ENCODE peak calls at places on chromosomes 11 and 22, in ten cellular contexts. One of them, this sample, is unnamed.

GRCh38 chr11:12862761-12863469 is 146.2 kb upstream of the RASSF10 start:
- DNase-seq in GM12878: no peak
- DNase-seq in RWPE2: no peak
- DNase-seq in CD8-positive, alpha-beta T cell: no peak
- DNase-seq in Peyer's patch: no peak
- DNase-seq in brain microvascular endothelial cell: peak; percentile 78
- DNase-seq in lung: no peak
- DNase-seq in GM23248: peak; percentile 81
- DNase-seq in gastrocnemius medialis: no peak
- DNase-seq in K562: peak; percentile 41
- DNase-seq in this sample: no peak

GRCh38 chr22:23243006-23243573 is 62.8 kb downstream of the BCR start:
- DNase-seq in GM12878: peak; percentile 41
- DNase-seq in RWPE2: no peak
- DNase-seq in CD8-positive, alpha-beta T cell: peak; percentile 58
- DNase-seq in Peyer's patch: no peak
- DNase-seq in brain microvascular endothelial cell: no peak
- DNase-seq in lung: no peak
- DNase-seq in GM23248: no peak
- DNase-seq in gastrocnemius medialis: no peak
- DNase-seq in K562: peak; percentile 79
- DNase-seq in this sample: no peak

GRCh38 chr11:58934945-58935513 is 4.3 kb upstream of the GLYATL1 start:
- DNase-seq in GM12878: no peak
- DNase-seq in RWPE2: no peak
- DNase-seq in CD8-positive, alpha-beta T cell: no peak
- DNase-seq in Peyer's patch: no peak
- DNase-seq in brain microvascular endothelial cell: no peak
- DNase-seq in lung: no peak
- DNase-seq in GM23248: no peak
- DNase-seq in gastrocnemius medialis: no peak
- DNase-seq in K562: no peak
- DNase-seq in this sample: no peak

GRCh38 chr11:117879516-117880480 is 3.3 kb upstream of the FXYD6 start:
- DNase-seq in GM12878: no peak
- DNase-seq in RWPE2: no peak
- DNase-seq in CD8-positive, alpha-beta T cell: no peak
- DNase-seq in Peyer's patch: no peak
- DNase-seq in brain microvascular endothelial cell: no peak
- DNase-seq in lung: no peak
- DNase-seq in GM23248: no peak
- DNase-seq in gastrocnemius medialis: no peak
- DNase-seq in K562: no peak
- DNase-seq in this sample: no peak

GRCh38 chr22:25816522-25817059 is 74.6 kb downstream of the MYO18B start:
- DNase-seq in GM12878: no peak
- DNase-seq in RWPE2: no peak
- DNase-seq in CD8-positive, alpha-beta T cell: no peak
- DNase-seq in Peyer's patch: no peak
- DNase-seq in brain microvascular endothelial cell: no peak
- DNase-seq in lung: no peak
- DNase-seq in GM23248: no peak
- DNase-seq in gastrocnemius medialis: no peak
- DNase-seq in K562: peak; percentile 30
- DNase-seq in this sample: no peak

GRCh38 chr11:131591051-131591461 is 220.6 kb downstream of the NTM start:
- DNase-seq in GM12878: no peak
- DNase-seq in RWPE2: no peak
- DNase-seq in CD8-positive, alpha-beta T cell: no peak
- DNase-seq in Peyer's patch: no peak
- DNase-seq in brain microvascular endothelial cell: no peak
- DNase-seq in lung: no peak
- DNase-seq in GM23248: peak; percentile 66
- DNase-seq in gastrocnemius medialis: no peak
- DNase-seq in K562: no peak
- DNase-seq in this sample: no peak

GRCh38 chr22:22928666-22929380 is 41.2 kb downstream of the IGLL5 start:
- DNase-seq in GM12878: peak; percentile 99
- DNase-seq in RWPE2: no peak
- DNase-seq in CD8-positive, alpha-beta T cell: peak; percentile 29
- DNase-seq in Peyer's patch: no peak
- DNase-seq in brain microvascular endothelial cell: peak; percentile 25
- DNase-seq in lung: peak; percentile 33
- DNase-seq in GM23248: peak; percentile 80
- DNase-seq in gastrocnemius medialis: no peak
- DNase-seq in K562: peak; percentile 89
- DNase-seq in this sample: no peak

GRCh38 chr11:119854521-119854920 is 125.5 kb upstream of the NECTIN1 start:
- DNase-seq in GM12878: no peak
- DNase-seq in RWPE2: no peak
- DNase-seq in CD8-positive, alpha-beta T cell: no peak
- DNase-seq in Peyer's patch: peak; percentile 56
- DNase-seq in brain microvascular endothelial cell: no peak
- DNase-seq in lung: no peak
- DNase-seq in GM23248: no peak
- DNase-seq in gastrocnemius medialis: no peak
- DNase-seq in K562: no peak
- DNase-seq in this sample: no peak

GRCh38 chr11:83858694-83859093 is 572.5 kb upstream of the CCDC90B start:
- DNase-seq in GM12878: no peak
- DNase-seq in RWPE2: no peak
- DNase-seq in CD8-positive, alpha-beta T cell: no peak
- DNase-seq in Peyer's patch: no peak
- DNase-seq in brain microvascular endothelial cell: no peak
- DNase-seq in lung: no peak
- DNase-seq in GM23248: no peak
- DNase-seq in gastrocnemius medialis: no peak
- DNase-seq in K562: no peak
- DNase-seq in this sample: no peak

GRCh38 chr11:8567597-8568198 is 26.3 kb downstream of the STK33 start:
- DNase-seq in GM12878: no peak
- DNase-seq in RWPE2: no peak
- DNase-seq in CD8-positive, alpha-beta T cell: no peak
- DNase-seq in Peyer's patch: no peak
- DNase-seq in brain microvascular endothelial cell: no peak
- DNase-seq in lung: no peak
- DNase-seq in GM23248: peak; percentile 39
- DNase-seq in gastrocnemius medialis: no peak
- DNase-seq in K562: no peak
- DNase-seq in this sample: no peak

GRCh38 chr11:111010391-111011354 is 234.9 kb upstream of the POU2AF2 start:
- DNase-seq in GM12878: no peak
- DNase-seq in RWPE2: no peak
- DNase-seq in CD8-positive, alpha-beta T cell: no peak
- DNase-seq in Peyer's patch: no peak
- DNase-seq in brain microvascular endothelial cell: no peak
- DNase-seq in lung: no peak
- DNase-seq in GM23248: no peak
- DNase-seq in gastrocnemius medialis: no peak
- DNase-seq in K562: no peak
- DNase-seq in this sample: no peak

GRCh38 chr22:19147193-19147780 is 2.8 kb downstream of the GSC2 start:
- DNase-seq in GM12878: no peak
- DNase-seq in RWPE2: no peak
- DNase-seq in CD8-positive, alpha-beta T cell: no peak
- DNase-seq in Peyer's patch: no peak
- DNase-seq in brain microvascular endothelial cell: no peak
- DNase-seq in lung: no peak
- DNase-seq in GM23248: no peak
- DNase-seq in gastrocnemius medialis: no peak
- DNase-seq in K562: no peak
- DNase-seq in this sample: no peak

GRCh38 chr11:66531841-66532240 is 14.0 kb downstream of the ZDHHC24 start:
- DNase-seq in GM12878: no peak
- DNase-seq in RWPE2: no peak
- DNase-seq in CD8-positive, alpha-beta T cell: no peak
- DNase-seq in Peyer's patch: no peak
- DNase-seq in brain microvascular endothelial cell: no peak
- DNase-seq in lung: no peak
- DNase-seq in GM23248: no peak
- DNase-seq in gastrocnemius medialis: no peak
- DNase-seq in K562: no peak
- DNase-seq in this sample: no peak

GRCh38 chr22:31296258-31296657 is 4.0 kb upstream of the PIK3IP1 start:
- DNase-seq in GM12878: no peak
- DNase-seq in RWPE2: no peak
- DNase-seq in CD8-positive, alpha-beta T cell: no peak
- DNase-seq in Peyer's patch: no peak
- DNase-seq in brain microvascular endothelial cell: no peak
- DNase-seq in lung: no peak
- DNase-seq in GM23248: peak; percentile 78
- DNase-seq in gastrocnemius medialis: no peak
- DNase-seq in K562: no peak
- DNase-seq in this sample: no peak
- H3K4me3 ChIP-seq in GM12878: no peak overlapping the region
- H3K4me3 ChIP-seq in RWPE2: no peak overlapping the region
- H3K4me3 ChIP-seq in CD8-positive, alpha-beta T cell: peak overlapping the region; percentile 35
- H3K4me3 ChIP-seq in Peyer's patch: peak overlapping the region; percentile 4
- H3K4me3 ChIP-seq in brain microvascular endothelial cell: no peak overlapping the region
- H3K4me3 ChIP-seq in lung: no peak overlapping the region
- H3K4me3 ChIP-seq in GM23248: peak overlapping the region; percentile 14
- H3K4me3 ChIP-seq in gastrocnemius medialis: no peak overlapping the region
- H3K4me3 ChIP-seq in K562: no peak overlapping the region
- H3K4me3 ChIP-seq in this sample: no peak overlapping the region

DNA sequence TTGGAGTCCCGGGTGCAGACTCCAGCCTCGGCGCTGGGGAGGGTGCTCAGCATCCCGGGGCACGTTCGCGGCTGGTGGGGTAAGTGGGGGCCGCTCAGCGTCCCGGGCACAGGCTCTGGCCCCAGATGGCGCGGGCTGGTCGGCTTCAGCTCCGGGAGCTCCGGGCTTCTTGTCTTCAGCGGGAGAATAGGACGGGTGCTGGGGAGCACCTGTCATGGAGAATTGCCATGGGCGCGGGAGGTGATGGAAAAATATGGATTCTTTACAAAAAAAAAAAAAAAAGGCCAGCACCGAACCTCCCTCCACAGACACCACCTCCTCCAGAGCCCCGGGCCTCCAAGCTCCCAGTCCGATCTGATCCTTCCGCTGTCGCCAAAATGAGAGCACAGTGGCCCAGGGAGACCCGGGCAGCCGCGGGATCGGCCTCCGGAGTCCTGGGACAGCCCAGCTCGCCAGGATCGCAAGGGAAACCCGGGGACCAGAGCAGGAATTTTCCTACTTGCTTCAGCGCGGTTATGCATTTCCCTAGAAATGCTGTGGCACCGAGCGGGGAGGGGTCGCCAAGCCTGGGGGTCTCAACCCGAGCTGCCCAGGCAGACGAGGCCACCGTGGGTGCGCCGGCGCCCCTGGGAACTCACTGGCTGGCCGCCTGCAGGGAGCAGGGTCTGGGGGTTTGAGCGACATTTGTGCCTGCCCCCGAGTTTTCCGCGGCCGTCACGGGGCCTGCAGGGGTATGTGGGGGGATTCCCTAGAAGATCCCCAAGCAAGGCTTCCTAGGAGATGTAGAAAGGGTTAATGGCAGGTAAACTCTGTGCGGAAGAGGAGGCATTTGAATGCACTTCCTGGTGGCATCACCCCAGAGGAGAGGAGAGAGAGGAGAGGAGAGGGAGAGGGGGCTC is 1336.9 kb downstream of the BRD1 start:
- DNase-seq in GM12878: no peak
- DNase-seq in RWPE2: no peak
- DNase-seq in CD8-positive, alpha-beta T cell: no peak
- DNase-seq in Peyer's patch: peak; percentile 41
- DNase-seq in brain microvascular endothelial cell: no peak
- DNase-seq in lung: no peak
- DNase-seq in GM23248: peak; percentile 23
- DNase-seq in gastrocnemius medialis: no peak
- DNase-seq in K562: no peak
- DNase-seq in this sample: no peak
- H3K27ac ChIP-seq in GM12878: no peak overlapping the region
- H3K27ac ChIP-seq in RWPE2: no peak overlapping the region
- H3K27ac ChIP-seq in CD8-positive, alpha-beta T cell: no peak overlapping the region
- H3K27ac ChIP-seq in Peyer's patch: no peak overlapping the region
- H3K27ac ChIP-seq in brain microvascular endothelial cell: no peak overlapping the region
- H3K27ac ChIP-seq in lung: no peak overlapping the region
- H3K27ac ChIP-seq in GM23248: no peak overlapping the region
- H3K27ac ChIP-seq in gastrocnemius medialis: no peak overlapping the region
- H3K27ac ChIP-seq in K562: no peak overlapping the region
- H3K27ac ChIP-seq in this sample: no peak overlapping the region

GRCh38 chr11:796565-797299 is 1.3 kb downstream of the SLC25A22 start:
- DNase-seq in GM12878: no peak
- DNase-seq in RWPE2: no peak
- DNase-seq in CD8-positive, alpha-beta T cell: no peak
- DNase-seq in Peyer's patch: peak; percentile 71
- DNase-seq in brain microvascular endothelial cell: no peak
- DNase-seq in lung: no peak
- DNase-seq in GM23248: no peak
- DNase-seq in gastrocnemius medialis: no peak
- DNase-seq in K562: no peak
- DNase-seq in this sample: no peak
- H3K36me3 ChIP-seq in GM12878: peaks cover 12% of the 10 kb centered on the region
- H3K36me3 ChIP-seq in RWPE2: peaks cover 10% of the 10 kb centered on the region
- H3K36me3 ChIP-seq in CD8-positive, alpha-beta T cell: peaks cover 18% of the 10 kb centered on the region
- H3K36me3 ChIP-seq in Peyer's patch: no peaks in the 10 kb centered on the region
- H3K36me3 ChIP-seq in brain microvascular endothelial cell: peaks cover 21% of the 10 kb centered on the region
- H3K36me3 ChIP-seq in lung: no peaks in the 10 kb centered on the region
- H3K36me3 ChIP-seq in GM23248: no peaks in the 10 kb centered on the region
- H3K36me3 ChIP-seq in gastrocnemius medialis: no peaks in the 10 kb centered on the region
- H3K36me3 ChIP-seq in K562: peaks cover 51% of the 10 kb centered on the region
- H3K36me3 ChIP-seq in this sample: no peaks in the 10 kb centered on the region

GRCh38 chr22:30611197-30611596 is 4.2 kb downstream of the TCN2 start:
- DNase-seq in GM12878: no peak
- DNase-seq in RWPE2: no peak
- DNase-seq in CD8-positive, alpha-beta T cell: no peak
- DNase-seq in Peyer's patch: no peak
- DNase-seq in brain microvascular endothelial cell: no peak
- DNase-seq in lung: no peak
- DNase-seq in GM23248: peak; percentile 57
- DNase-seq in gastrocnemius medialis: no peak
- DNase-seq in K562: no peak
- DNase-seq in this sample: no peak
- H3K4me3 ChIP-seq in GM12878: no peak overlapping the region
- H3K4me3 ChIP-seq in RWPE2: no peak overlapping the region
- H3K4me3 ChIP-seq in CD8-positive, alpha-beta T cell: no peak overlapping the region
- H3K4me3 ChIP-seq in Peyer's patch: no peak overlapping the region
- H3K4me3 ChIP-seq in brain microvascular endothelial cell: no peak overlapping the region
- H3K4me3 ChIP-seq in lung: no peak overlapping the region
- H3K4me3 ChIP-seq in GM23248: no peak overlapping the region
- H3K4me3 ChIP-seq in gastrocnemius medialis: no peak overlapping the region
- H3K4me3 ChIP-seq in K562: no peak overlapping the region
- H3K4me3 ChIP-seq in this sample: no peak overlapping the region

DNA sequence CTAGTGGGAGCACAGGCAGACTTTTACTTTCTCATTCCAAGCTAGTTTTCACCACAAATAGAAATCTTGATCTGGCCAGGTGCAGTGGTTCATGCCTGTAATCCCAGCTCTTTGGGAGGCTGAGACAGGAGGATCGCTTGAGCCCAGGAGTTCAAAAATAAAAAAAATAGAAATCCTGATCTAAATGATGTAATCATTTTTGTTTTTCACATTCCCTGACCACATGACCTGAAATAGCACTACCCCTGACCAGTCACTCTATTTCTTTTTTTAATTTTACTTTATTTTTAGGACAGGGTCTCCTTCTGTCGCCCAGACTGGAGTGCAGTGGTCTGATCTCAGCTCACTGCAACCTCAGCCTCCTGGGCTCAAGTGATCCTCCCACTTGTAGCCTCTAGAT is 2.3 kb upstream of the TCN2 start:
- DNase-seq in GM12878: no peak
- DNase-seq in RWPE2: no peak
- DNase-seq in CD8-positive, alpha-beta T cell: no peak
- DNase-seq in Peyer's patch: no peak
- DNase-seq in brain microvascular endothelial cell: no peak
- DNase-seq in lung: no peak
- DNase-seq in GM23248: no peak
- DNase-seq in gastrocnemius medialis: no peak
- DNase-seq in K562: no peak
- DNase-seq in this sample: no peak
- H3K27ac ChIP-seq in GM12878: no peak overlapping the region
- H3K27ac ChIP-seq in RWPE2: no peak overlapping the region
- H3K27ac ChIP-seq in CD8-positive, alpha-beta T cell: no peak overlapping the region
- H3K27ac ChIP-seq in Peyer's patch: no peak overlapping the region
- H3K27ac ChIP-seq in brain microvascular endothelial cell: no peak overlapping the region
- H3K27ac ChIP-seq in lung: no peak overlapping the region
- H3K27ac ChIP-seq in GM23248: no peak overlapping the region
- H3K27ac ChIP-seq in gastrocnemius medialis: peak overlapping the region; percentile 77
- H3K27ac ChIP-seq in K562: no peak overlapping the region
- H3K27ac ChIP-seq in this sample: no peak overlapping the region